ENCODE peak calls at places on chromosome 3, in six cellular contexts. A is H9, E is IMR-90, G is H1, U is neuronal stem cell, L is mesenchymal stem cell. Q is an unnamed sample.

GRCh38 chr3:128009952-128010846 is 42.0 kb upstream of the SEC61A1 start:
- DNase-seq in A (no peak), E (peak; percentile 50), U (no peak), L (peak; percentile 30), G (no peak), Q (no peak)

GRCh38 chr3:64687781-64688515 is at the start of gene ADAMTS9:
- DNase-seq in G (peak; percentile 82), E (peak; percentile 60), L (peak; percentile 91), U (peak; percentile 78), A (peak; percentile 82), Q (peak; percentile 90)

GRCh38 chr3:37097776-37098175 is 76.6 kb downstream of the LRRFIP2 start:
- DNase-seq in G (no peak), U (no peak), A (no peak), L (no peak), E (no peak), Q (no peak)

GRCh38 chr3:141740349-141740748 is 2.3 kb downstream of the RNF7 start:
- DNase-seq in G (no peak), A (no peak), U (no peak), E (no peak), L (no peak), Q (no peak)

GRCh38 chr3:189584609-189585008 is 46.6 kb upstream of the TP63 start:
- DNase-seq in G (no peak), U (no peak), E (no peak), A (no peak), L (no peak), Q (no peak)

GRCh38 chr3:59248976-59249375 is 199.2 kb upstream of the CFAP20DC start:
- DNase-seq in U (no peak), A (no peak), E (no peak), L (no peak), G (no peak), Q (no peak)

GRCh38 chr3:129022114-129022994 is 21.2 kb downstream of the EFCC1 start:
- DNase-seq in L (peak; percentile 87), A (no peak), U (no peak), G (no peak), E (peak; percentile 37), Q (no peak)

GRCh38 chr3:183488343-183488742 is 59.9 kb upstream of the MCF2L2 start:
- DNase-seq in L (no peak), G (peak; percentile 32), U (no peak), E (no peak), A (no peak), Q (no peak)

GRCh38 chr3:188926141-188926540 is 245.6 kb upstream of the TPRG1 start:
- DNase-seq in G (no peak), A (no peak), E (peak; percentile 24), L (no peak), U (no peak), Q (no peak)

GRCh38 chr3:79236488-79236887 is 531.3 kb downstream of the ROBO1 start:
- DNase-seq in G (no peak), L (no peak), A (no peak), U (no peak), E (peak; percentile 32), Q (no peak)

GRCh38 chr3:126083511-126083912 is 412 bp downstream of the SLC41A3 start:
- DNase-seq in A (peak; percentile 56), E (peak; percentile 19), L (peak; percentile 56), G (peak; percentile 62), U (peak; percentile 26), Q (peak; percentile 57)

GRCh38 chr3:45832691-45833090 is 9.2 kb downstream of the LZTFL1 start:
- DNase-seq in G (no peak), A (no peak), L (no peak), E (peak; percentile 16), U (no peak), Q (peak; percentile 40)

GRCh38 chr3:184808021-184808420 is 3.9 kb upstream of the VPS8 start:
- DNase-seq in L (no peak), U (peak; percentile 35), G (peak; percentile 67), E (no peak), A (peak; percentile 81), Q (peak; percentile 84)

GRCh38 chr3:128875556-128876120 is 3.8 kb upstream of the ACAD9 start:
- DNase-seq in G (peak; percentile 60), U (peak; percentile 23), E (no peak), L (peak; percentile 41), A (peak; percentile 75), Q (peak; percentile 76)

GRCh38 chr3:112785321-112786001 is 61.2 kb downstream of the CD200R1L start:
- DNase-seq in E (no peak), L (no peak), A (no peak), U (no peak), G (no peak), Q (peak; percentile 49)

GRCh38 chr3:65687741-65688140 is 351.0 kb downstream of the MAGI1 start:
- DNase-seq in E (no peak), L (no peak), U (no peak), A (no peak), G (no peak), Q (no peak)

GRCh38 chr3:98814799-98815450 is 51.8 kb downstream of the ST3GAL6 start:
- DNase-seq in U (no peak), A (no peak), L (peak; percentile 79), E (peak; percentile 90), G (no peak), Q (peak; percentile 37)

GRCh38 chr3:188007897-188008296 is 146.1 kb upstream of the LPP start:
- DNase-seq in E (no peak), U (no peak), G (no peak), A (no peak), L (no peak), Q (no peak)

GRCh38 chr3:197173620-197174019 is 124.8 kb downstream of the DLG1 start:
- DNase-seq in G (no peak), E (no peak), A (no peak), L (no peak), U (no peak), Q (no peak)
- H2BK15ac ChIP-seq in G (no peak overlapping the region), E (no peak overlapping the region), A (no peak overlapping the region), L (no peak overlapping the region), U (no peak overlapping the region), Q (no peak overlapping the region)

GRCh38 chr3:196210673-196211556 is at the start of gene ZDHHC19:
- DNase-seq in L (no peak), G (no peak), A (peak; percentile 40), U (no peak), E (no peak), Q (peak; percentile 18)

GRCh38 chr3:196203833-196204232 is 7.4 kb downstream of the ZDHHC19 start:
- DNase-seq in U (no peak), L (no peak), A (no peak), E (no peak), G (no peak), Q (no peak)

GRCh38 chr3:196207833-196208607 is 3.2 kb downstream of the ZDHHC19 start:
- DNase-seq in E (no peak), U (peak; percentile 37), A (peak; percentile 96), L (peak; percentile 42), G (peak; percentile 85), Q (peak; percentile 89)

GRCh38 chr3:196208942-196209695 is 2.1 kb downstream of the ZDHHC19 start:
- DNase-seq in E (no peak), A (no peak), L (no peak), U (no peak), G (no peak), Q (no peak)

DNA sequence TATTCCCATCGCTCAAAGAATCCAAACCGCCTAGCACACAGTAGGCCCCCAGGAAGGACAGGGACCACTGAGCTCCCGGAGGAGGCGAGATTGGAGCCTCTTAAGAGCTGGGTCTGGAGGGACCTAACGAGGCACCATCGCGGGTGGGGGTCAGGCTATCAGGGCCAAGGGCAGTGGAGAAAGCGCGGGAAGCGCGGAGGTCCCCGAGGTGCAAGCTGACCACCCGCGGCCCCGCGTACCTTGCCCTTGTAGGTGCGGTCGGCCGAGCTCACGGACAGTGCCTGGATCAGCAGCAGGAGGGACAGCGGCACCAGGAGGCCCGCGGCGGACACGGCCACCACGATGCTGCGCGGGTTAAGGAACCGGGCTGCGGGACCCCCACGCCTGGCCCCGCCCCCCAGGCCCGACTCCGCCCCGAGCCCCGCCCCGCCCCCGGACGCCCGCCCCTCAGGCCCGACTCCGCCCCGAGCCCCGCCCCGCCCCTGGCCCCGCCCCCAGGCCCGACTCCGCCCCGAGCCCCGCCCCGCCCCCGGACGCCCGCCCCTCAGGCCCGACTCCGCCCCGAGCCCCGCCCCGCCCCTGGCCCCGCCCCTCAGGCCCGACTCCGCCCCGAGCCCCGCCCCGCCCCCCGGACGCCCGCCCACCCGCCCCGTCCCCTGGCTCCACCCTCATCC is 3.9 kb downstream of the ZDHHC19 start:
- DNase-seq in G (no peak), A (no peak), L (no peak), E (no peak), U (no peak), Q (no peak)
- H3K4me2 ChIP-seq in G (peak overlapping the region; percentile 86), A (peak overlapping the region; percentile 78), L (peak overlapping the region; percentile 80), E (peak overlapping the region; percentile 97), U (peak overlapping the region; percentile 77), Q (peak overlapping the region; percentile 49)

GRCh38 chr3:71407833-71408232 is 175.7 kb downstream of the FOXP1 start:
- DNase-seq in A (no peak), E (no peak), U (no peak), L (no peak), G (no peak), Q (no peak)
- H3K9ac ChIP-seq in A (no peak overlapping the region), E (no peak overlapping the region), U (no peak overlapping the region), L (no peak overlapping the region), G (no peak overlapping the region), Q (no peak overlapping the region)

GRCh38 chr3:5560199-5560598 is 372.7 kb downstream of the EDEM1 start:
- DNase-seq in U (no peak), E (no peak), G (no peak), L (no peak), A (no peak), Q (no peak)
- H2BK15ac ChIP-seq in U (no peak overlapping the region), E (no peak overlapping the region), G (no peak overlapping the region), L (no peak overlapping the region), A (no peak overlapping the region), Q (no peak overlapping the region)

DNA sequence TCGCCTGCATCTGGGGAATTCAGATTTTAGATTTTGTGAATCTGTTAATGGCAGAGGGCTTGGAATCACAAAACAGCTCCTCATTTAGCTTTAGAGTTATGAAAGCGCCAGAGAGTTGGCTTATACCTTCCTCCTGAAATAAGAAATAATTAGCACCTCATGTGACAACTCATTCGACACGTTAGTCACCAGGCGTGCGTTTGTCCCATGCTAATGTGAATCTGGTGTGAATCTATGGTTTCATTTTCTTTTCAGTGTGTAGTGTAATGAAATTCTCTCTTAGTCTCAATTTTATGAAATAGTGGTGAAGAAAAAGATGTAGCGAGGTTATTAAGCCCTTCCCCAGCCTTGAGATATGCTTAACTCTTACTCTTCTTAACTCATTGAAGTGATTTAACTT is 89.4 kb downstream of the EDEM1 start:
- DNase-seq in A (no peak), U (no peak), E (no peak), G (no peak), L (no peak), Q (no peak)
- H3K4me2 ChIP-seq in A (no peak overlapping the region), U (no peak overlapping the region), E (no peak overlapping the region), G (no peak overlapping the region), L (no peak overlapping the region), Q (no peak overlapping the region)

GRCh38 chr3:148975277-148975676 is 16.1 kb upstream of the GYG1 start:
- DNase-seq in E (no peak), L (no peak), G (no peak), A (no peak), U (no peak), Q (peak; percentile 23)
- H3K9ac ChIP-seq in E (no peak overlapping the region), L (peak overlapping the region; percentile 54), G (no peak overlapping the region), A (no peak overlapping the region), U (no peak overlapping the region), Q (no peak overlapping the region)

DNA sequence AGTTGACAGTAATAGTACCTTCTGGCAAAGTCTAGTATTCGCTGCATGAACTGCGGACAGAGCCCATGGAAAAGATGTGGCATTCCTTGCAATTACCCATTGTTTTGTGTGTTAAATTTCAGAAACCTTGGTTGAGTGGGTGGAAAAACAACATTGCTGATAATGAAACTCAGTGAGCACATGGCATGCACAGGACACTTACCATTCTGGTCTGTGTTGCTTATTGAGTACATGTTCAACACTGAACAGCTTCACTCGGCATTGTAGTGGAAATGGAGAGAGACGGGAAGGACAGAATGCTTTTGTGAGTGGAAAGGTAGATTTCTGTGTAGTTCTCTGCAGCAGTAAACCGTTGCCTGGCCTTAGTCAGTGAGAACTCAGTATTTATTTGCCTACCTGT is 165.3 kb downstream of the FNDC3B start:
- DNase-seq in G (no peak), A (no peak), L (no peak), E (no peak), U (no peak), Q (no peak)
- H2BK15ac ChIP-seq in G (no peak overlapping the region), A (no peak overlapping the region), L (no peak overlapping the region), E (peak overlapping the region; percentile 79), U (no peak overlapping the region), Q (no peak overlapping the region)

Q was measured in mesendoderm.